ENCODE peak calls at places on chromosome 11, in ten cellular contexts. D is psoas muscle, M is GM23338, O is stomach, I is uterus, E is sigmoid colon, P is transverse colon, L is Peyer's patch, U is fibroblast of lung, T is HCT116. G is an unnamed sample. For H3K4me1, the result is how much of the 10 kb centered on the place peaks cover.

GRCh38 chr11:13288375-13289029 is 10.9 kb downstream of the BMAL1 start:
- DNase-seq in O (no peak), T (no peak), E (no peak), P (no peak), I (no peak), D (no peak), L (no peak), M (no peak), U (peak), G (no peak)

GRCh38 chr11:127521413-127521812 is 520.8 kb upstream of the KIRREL3 start:
- DNase-seq in E (no peak), I (no peak), D (no peak), M (no peak), T (no peak), L (no peak), P (no peak), O (no peak), U (peak), G (no peak)

GRCh38 chr11:118895093-118896039 is 11.7 kb downstream of the CXCR5 start:
- DNase-seq in O (no peak), E (no peak), P (peak), I (no peak), L (peak), T (no peak), U (no peak), M (peak), D (no peak), G (no peak)

GRCh38 chr11:76808158-76808557 is 25.0 kb downstream of the TSKU start:
- DNase-seq in M (no peak), I (no peak), E (no peak), P (no peak), O (no peak), U (no peak), L (no peak), D (no peak), T (no peak), G (no peak)

GRCh38 chr11:61041755-61042518 is 60.4 kb upstream of the CD5 start:
- DNase-seq in E (no peak), P (peak), U (peak), L (peak), M (peak), O (peak), D (no peak), I (peak), T (no peak), G (no peak)

GRCh38 chr11:86116386-86116726 is 47.5 kb upstream of the PICALM start:
- DNase-seq in I (no peak), O (no peak), E (no peak), L (no peak), P (no peak), U (peak), T (no peak), D (no peak), M (no peak), G (no peak)

GRCh38 chr11:27646051-27646818 is 54.0 kb downstream of the BDNF start:
- DNase-seq in E (no peak), P (no peak), T (no peak), I (no peak), D (peak), L (no peak), M (no peak), O (no peak), U (no peak), G (no peak)

GRCh38 chr11:44388828-44389645 is 79.1 kb upstream of the ALX4 start:
- DNase-seq in I (no peak), M (peak), O (no peak), D (no peak), E (no peak), P (no peak), U (no peak), L (no peak), T (no peak), G (peak)

GRCh38 chr11:416051-416756 is 1.4 kb upstream of the SIGIRR start:
- DNase-seq in T (no peak), L (peak), E (no peak), D (peak), P (peak), M (peak), I (no peak), U (no peak), O (no peak), G (no peak)

GRCh38 chr11:47923667-47924066 is 56.7 kb upstream of the PTPRJ start:
- DNase-seq in I (no peak), P (no peak), T (no peak), L (no peak), E (peak), O (peak), M (no peak), D (peak), U (peak), G (no peak)

GRCh38 chr11:70173018-70173417 is 30.1 kb upstream of the FADD start:
- DNase-seq in P (no peak), E (no peak), T (no peak), L (no peak), O (no peak), U (peak), D (no peak), I (no peak), M (no peak), G (no peak)

GRCh38 chr11:23688835-23689234 is 808.0 kb upstream of the LUZP2 start:
- DNase-seq in T (no peak), I (no peak), U (peak), D (no peak), M (no peak), O (no peak), P (no peak), E (no peak), L (no peak), G (no peak)

GRCh38 chr11:102842930-102843329 is 479 bp downstream of the MMP3 start:
- DNase-seq in P (no peak), D (no peak), I (no peak), T (no peak), L (no peak), M (no peak), O (no peak), E (no peak), U (peak), G (no peak)

GRCh38 chr11:6111635-6112034 is 4.2 kb downstream of the OR56B4 start:
- DNase-seq in L (no peak), P (no peak), E (no peak), D (no peak), O (no peak), U (no peak), T (no peak), M (no peak), I (no peak), G (no peak)

GRCh38 chr11:91947215-91947614 is 277.4 kb upstream of the FAT3 start:
- DNase-seq in O (no peak), E (peak), I (no peak), D (no peak), P (no peak), M (no peak), T (no peak), L (no peak), U (peak), G (no peak)

GRCh38 chr11:9664276-9665171 is 647 bp downstream of the SWAP70 start:
- DNase-seq in O (peak), P (peak), E (peak), D (peak), T (no peak), U (peak), M (peak), I (peak), L (peak), G (peak)

GRCh38 chr11:37184371-37184770 is 586.3 kb upstream of the RAG2 start:
- DNase-seq in I (no peak), O (no peak), E (no peak), T (no peak), M (no peak), D (no peak), U (no peak), L (no peak), P (no peak), G (no peak)

GRCh38 chr11:58912124-58912523 is 27.2 kb upstream of the GLYATL1 start:
- DNase-seq in M (no peak), U (no peak), O (no peak), T (no peak), E (no peak), D (no peak), P (no peak), L (no peak), I (no peak), G (no peak)

GRCh38 chr11:88555018-88555828 is 217.7 kb upstream of the CTSC start:
- DNase-seq in D (no peak), I (peak), E (no peak), U (peak), T (peak), O (no peak), P (no peak), L (no peak), M (no peak), G (no peak)

GRCh38 chr11:119112314-119113020 is 5.3 kb downstream of the C2CD2L start:
- DNase-seq in U (no peak), O (no peak), P (no peak), E (no peak), L (no peak), M (no peak), T (no peak), I (no peak), D (no peak), G (no peak)

GRCh38 chr11:65899356-65900124 is 648 bp downstream of the FOSL1 start:
- DNase-seq in I (no peak), E (peak), D (peak), T (no peak), P (peak), O (peak), M (peak), U (peak), L (peak), G (peak)

GRCh38 chr11:80855975-80856524 is 1415.2 kb upstream of the TENM4 start:
- DNase-seq in T (no peak), E (no peak), P (no peak), U (peak), L (no peak), D (no peak), I (no peak), M (no peak), O (no peak), G (no peak)

GRCh38 chr11:118473537-118473936 is 37.2 kb downstream of the KMT2A start:
- DNase-seq in M (no peak), P (no peak), D (no peak), E (no peak), L (no peak), O (no peak), T (no peak), U (no peak), I (no peak), G (no peak)

GRCh38 chr11:20162824-20163777 is 2.8 kb upstream of the DBX1 start:
- DNase-seq in I (no peak), E (no peak), P (no peak), U (peak), O (no peak), D (no peak), T (no peak), L (no peak), M (peak), G (no peak)

GRCh38 chr11:35563413-35564245 is 38.2 kb upstream of the PAMR1 start:
- DNase-seq in E (no peak), O (no peak), T (no peak), U (peak), I (no peak), L (no peak), M (no peak), D (no peak), P (no peak), G (no peak)

GRCh38 chr11:117833401-117833891 is 8.9 kb upstream of the FXYD2 start:
- DNase-seq in T (no peak), E (peak), U (no peak), I (peak), M (no peak), O (peak), P (peak), L (peak), D (peak), G (peak)

GRCh38 chr11:38818720-38819119 is 2220.7 kb upstream of the RAG2 start:
- DNase-seq in T (no peak), E (no peak), U (no peak), I (no peak), L (no peak), O (no peak), M (no peak), P (no peak), D (no peak), G (no peak)

GRCh38 chr11:100805509-100806199 is 118.6 kb downstream of the ARHGAP42 start:
- DNase-seq in M (no peak), L (no peak), O (no peak), T (no peak), U (peak), E (no peak), I (no peak), D (no peak), P (no peak), G (no peak)

GRCh38 chr11:134655189-134655937 is 243.3 kb upstream of the B3GAT1 start:
- DNase-seq in T (no peak), E (peak), P (no peak), L (peak), D (no peak), O (peak), I (peak), U (no peak), M (no peak), G (peak)

GRCh38 chr11:73185680-73186293 is 32.3 kb upstream of the P2RY2 start:
- DNase-seq in E (peak), P (no peak), M (no peak), D (peak), I (no peak), U (peak), L (peak), T (no peak), O (peak), G (no peak)

GRCh38 chr11:63939351-63939920 is 634 bp downstream of the NAA40 start:
- DNase-seq in D (no peak), P (peak), U (peak), O (no peak), M (peak), T (no peak), E (no peak), I (no peak), L (no peak), G (no peak)

GRCh38 chr11:104858882-104859735 is 39.2 kb downstream of the CASP12 start:
- DNase-seq in T (no peak), P (no peak), M (peak), E (no peak), D (no peak), U (no peak), O (no peak), L (peak), I (no peak), G (no peak)

GRCh38 chr11:108734956-108735559 is 70.2 kb downstream of the DDX10 start:
- DNase-seq in I (no peak), O (no peak), P (no peak), L (no peak), T (peak), M (peak), D (no peak), U (peak), E (no peak), G (no peak)

GRCh38 chr11:74480683-74481417 is 12.7 kb downstream of the LIPT2 start:
- DNase-seq in M (no peak), O (no peak), E (no peak), I (no peak), D (no peak), L (no peak), U (no peak), T (no peak), P (no peak), G (no peak)

GRCh38 chr11:57964660-57965059 is 59.0 kb upstream of the OR9Q1 start:
- DNase-seq in D (no peak), I (no peak), T (no peak), M (no peak), L (no peak), P (no peak), E (no peak), U (no peak), O (no peak), G (no peak)

DNA sequence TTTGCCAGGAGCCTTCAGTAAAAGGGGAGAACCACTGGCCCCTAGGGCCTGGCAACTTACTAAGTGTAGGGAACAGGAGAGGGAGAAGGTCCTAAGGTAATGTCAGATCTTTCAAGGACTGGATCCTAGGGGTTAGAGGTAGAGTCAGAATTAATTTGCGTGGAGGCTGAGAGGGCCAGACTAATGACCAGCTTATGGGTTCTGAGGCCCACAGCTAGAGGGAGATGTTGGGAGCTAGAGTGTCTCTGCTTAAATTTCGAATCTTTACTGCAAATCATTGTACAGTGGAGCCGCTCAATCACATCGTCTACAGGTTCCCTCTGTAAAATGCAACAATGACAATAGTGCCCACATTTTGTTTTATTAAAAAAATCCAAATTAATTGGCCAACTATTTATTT is 31.4 kb downstream of the CLMP start:
- DNase-seq in O (no peak), M (no peak), E (no peak), L (no peak), T (no peak), I (no peak), D (no peak), P (no peak), U (no peak), G (no peak)
- TF ChIP-seq CTCF in O (no peak), M (peak), E (no peak), L (no peak), T (peak), I (no peak), D (no peak), P (no peak), U (no peak), G (no peak)

GRCh38 chr11:30431127-30431814 is 108.4 kb downstream of the ARL14EP start:
- DNase-seq in P (no peak), I (no peak), M (no peak), E (no peak), O (no peak), U (no peak), L (no peak), T (no peak), D (no peak), G (no peak)

GRCh38 chr11:30433831-30434230 is 110.9 kb downstream of the ARL14EP start:
- DNase-seq in D (no peak), L (no peak), E (no peak), M (no peak), T (no peak), I (no peak), U (no peak), O (no peak), P (no peak), G (no peak)

GRCh38 chr11:30432716-30433115 is 109.8 kb downstream of the ARL14EP start:
- DNase-seq in U (no peak), M (no peak), L (no peak), D (no peak), P (no peak), I (no peak), E (no peak), O (no peak), T (no peak), G (no peak)

GRCh38 chr11:30429550-30429949 is 106.6 kb downstream of the ARL14EP start:
- DNase-seq in M (no peak), P (no peak), D (no peak), E (no peak), I (no peak), U (no peak), O (no peak), L (no peak), T (no peak), G (no peak)

DNA sequence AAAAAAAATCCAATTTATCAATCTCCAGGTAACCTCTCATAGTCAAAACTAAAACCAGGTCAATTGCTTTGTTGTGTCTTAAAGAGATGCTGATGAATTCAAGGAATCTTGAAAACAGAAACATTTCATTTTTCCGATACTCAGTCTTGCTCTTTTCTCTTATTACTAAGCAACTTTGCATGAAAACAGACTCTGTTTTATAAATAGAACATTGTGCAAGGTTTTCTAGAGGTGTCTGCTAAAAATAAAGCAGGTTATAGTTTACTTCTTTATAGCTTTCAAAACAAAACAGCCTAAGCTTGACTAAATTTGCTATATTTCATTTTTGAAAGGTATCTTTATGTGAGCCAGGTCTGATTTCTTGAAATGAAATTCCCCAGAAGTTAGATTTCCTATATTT is 109.3 kb downstream of the ARL14EP start:
- DNase-seq in U (no peak), I (no peak), M (no peak), D (no peak), O (no peak), P (no peak), T (no peak), E (no peak), L (no peak), G (no peak)
- H3K4me1 ChIP-seq in U (under half), I (under half), M (under half), D (under half), O (under half), P (under half), T (under half), E (under half), L (under half), G (under half)

GRCh38 chr11:69167916-69168691 is 12.4 kb downstream of the SMIM38 start:
- DNase-seq in P (no peak), D (no peak), O (no peak), E (no peak), M (no peak), L (no peak), T (no peak), U (peak), I (no peak), G (peak)

GRCh38 chr11:69170704-69171103 is 15.0 kb downstream of the SMIM38 start:
- DNase-seq in P (no peak), E (no peak), T (no peak), O (no peak), M (no peak), D (no peak), I (no peak), L (no peak), U (no peak), G (peak)

GRCh38 chr11:69171476-69171875 is 15.7 kb downstream of the SMIM38 start:
- DNase-seq in O (no peak), D (no peak), M (no peak), T (no peak), L (no peak), E (no peak), U (no peak), P (no peak), I (no peak), G (no peak)

GRCh38 chr11:69167130-69167915 is 11.6 kb downstream of the SMIM38 start:
- DNase-seq in M (no peak), T (no peak), P (no peak), L (no peak), O (no peak), I (no peak), E (no peak), U (no peak), D (no peak), G (no peak)

GRCh38 chr11:69169479-69169878 is 13.7 kb downstream of the SMIM38 start:
- DNase-seq in T (no peak), P (no peak), O (no peak), U (no peak), D (no peak), M (no peak), E (no peak), L (no peak), I (no peak), G (no peak)
- H3K4me3 ChIP-seq in T (no peak), P (no peak), O (no peak), U (no peak), D (no peak), M (no peak), E (no peak), L (no peak), I (no peak), G (no peak)

DNA sequence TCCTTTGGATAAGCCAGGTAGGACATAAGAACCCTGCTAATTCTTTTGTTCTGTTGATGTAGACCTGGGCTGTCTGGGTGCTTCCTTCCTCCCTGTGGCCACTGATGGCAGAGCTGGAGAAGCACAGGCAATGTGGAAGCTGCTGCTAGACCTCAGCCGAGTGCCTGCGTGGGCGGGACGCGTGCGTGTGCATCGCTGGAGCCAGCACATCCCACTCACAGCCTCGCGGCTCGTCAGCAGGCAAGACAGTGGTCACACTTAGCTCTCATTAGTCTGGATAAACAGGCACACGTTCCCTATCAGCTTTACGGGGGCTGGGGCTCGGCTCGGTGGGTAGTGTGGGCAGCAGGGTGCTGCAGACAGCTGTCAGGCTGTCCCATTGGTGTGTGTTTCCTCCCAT is 155.7 kb downstream of the GRIK4 start:
- DNase-seq in L (no peak), O (no peak), T (no peak), I (no peak), D (no peak), E (no peak), P (no peak), M (no peak), U (no peak), G (peak)
- TF ChIP-seq CTCF in L (no peak), O (no peak), T (no peak), I (no peak), D (no peak), E (no peak), P (no peak), M (no peak), U (no peak), G (no peak)

GRCh38 chr11:112965601-112966125 is 4.4 kb downstream of the NCAM1 start:
- DNase-seq in U (no peak), E (no peak), M (no peak), O (no peak), D (peak), I (no peak), T (no peak), P (no peak), L (no peak), G (no peak)
- H3K4me1 ChIP-seq in U (under half), E (under half), M (under half), O (half or more), D (under half), I (under half), T (under half), P (under half), L (under half), G (under half)